ENCODE peak calls at places on chromosomes 5 and 9, in seven cellular contexts. B is K562, D is IMR-90, A is cardiac muscle cell, I is psoas muscle, W is AG04450, R is heart right ventricle. J is an unnamed sample.

GRCh38 chr5:107254214-107254901 is 416.4 kb downstream of the EFNA5 start:
- DNase-seq in B (no peak), D (no peak), A (no peak), I (no peak), W (no peak), R (no peak), J (no peak)

GRCh38 chr9:89312154-89312616 is 1.2 kb downstream of the CKS2 start:
- DNase-seq in B (peak), D (no peak), A (peak), I (no peak), W (no peak), R (no peak), J (no peak)

GRCh38 chr9:102518324-102518723 is 476.8 kb upstream of the CYLC2 start:
- DNase-seq in B (no peak), D (no peak), A (no peak), I (no peak), W (no peak), R (no peak), J (no peak)

GRCh38 chr9:116141864-116142561 is 11.6 kb upstream of the PAPPA start:
- DNase-seq in B (no peak), D (no peak), A (peak), I (no peak), W (no peak), R (no peak), J (no peak)

GRCh38 chr5:17021363-17021932 is 85.4 kb upstream of the MYO10 start:
- DNase-seq in B (no peak), D (peak), A (no peak), I (no peak), W (no peak), R (no peak), J (no peak)

GRCh38 chr5:103587185-103587748 is 24.7 kb upstream of the NUDT12 start:
- DNase-seq in B (no peak), D (peak), A (peak), I (no peak), W (no peak), R (no peak), J (no peak)

GRCh38 chr9:130682490-130683121 is 11.0 kb upstream of the EXOSC2 start:
- DNase-seq in B (peak), D (peak), A (peak), I (peak), W (no peak), R (peak), J (peak)

GRCh38 chr5:33792559-33792958 is 99.2 kb downstream of the ADAMTS12 start:
- DNase-seq in B (no peak), D (no peak), A (no peak), I (no peak), W (no peak), R (no peak), J (no peak)

GRCh38 chr9:125269014-125269397 is 7.4 kb downstream of the GAPVD1 start:
- DNase-seq in B (no peak), D (no peak), A (no peak), I (no peak), W (no peak), R (no peak), J (no peak)

GRCh38 chr5:135891804-135892203 is 3.8 kb downstream of the IL9 start:
- DNase-seq in B (no peak), D (no peak), A (no peak), I (no peak), W (no peak), R (no peak), J (peak)

GRCh38 chr5:158410976-158411375 is 552.0 kb upstream of the CLINT1 start:
- DNase-seq in B (no peak), D (no peak), A (peak), I (no peak), W (no peak), R (no peak), J (no peak)

DNA sequence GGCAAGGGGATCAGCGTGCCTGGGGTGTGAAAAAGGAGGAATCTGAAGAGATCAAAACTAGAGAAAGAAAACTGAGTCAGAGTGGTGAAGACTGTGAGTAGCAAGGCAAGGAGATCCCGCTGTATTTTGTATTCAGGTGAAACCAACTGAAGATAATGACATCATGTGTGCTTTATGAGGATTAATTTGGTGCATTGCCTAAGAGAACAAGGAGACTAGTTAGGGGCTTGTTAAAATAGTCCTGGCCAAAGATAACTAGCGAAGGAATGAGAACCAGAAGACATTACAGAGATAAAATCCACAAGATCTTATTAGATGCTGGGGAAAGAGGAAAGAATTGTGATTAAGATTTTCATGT is 16.9 kb upstream of the GPX3 start:
- DNase-seq in B (no peak), D (no peak), A (no peak), I (no peak), W (no peak), R (no peak), J (no peak)
- H3K27ac ChIP-seq in B (no peak), D (no peak), A (no peak), I (peak), W (no peak), R (no peak), J (no peak)

GRCh38 chr5:119302449-119302848 is 53.4 kb upstream of the TNFAIP8 start:
- DNase-seq in B (no peak), D (no peak), A (no peak), I (no peak), W (no peak), R (no peak), J (no peak)
- H3K4me3 ChIP-seq in B (no peak), D (no peak), A (no peak), I (no peak), W (no peak), R (no peak), J (no peak)

GRCh38 chr5:23026252-23027170 is 173.4 kb upstream of the CDH12 start:
- DNase-seq in B (no peak), D (no peak), A (peak), I (no peak), W (no peak), R (no peak), J (peak)
- TF ChIP-seq CTCF in B (no peak), D (no peak), A (no peak), I (no peak), W (no peak), R (no peak), J (no peak)

GRCh38 chr5:42840842-42841574 is 29.3 kb upstream of the SELENOP start:
- DNase-seq in B (no peak), D (no peak), A (no peak), I (no peak), W (no peak), R (no peak), J (no peak)
- H3K27ac ChIP-seq in B (no peak), D (peak), A (no peak), I (peak), W (no peak), R (peak), J (no peak)

GRCh38 chr9:114124138-114124537 is 25.0 kb upstream of the KIF12 start:
- DNase-seq in B (no peak), D (no peak), A (peak), I (no peak), W (no peak), R (no peak), J (no peak)
- H3K4me3 ChIP-seq in B (no peak), D (no peak), A (no peak), I (no peak), W (no peak), R (no peak), J (no peak)

GRCh38 chr9:109182940-109183798 is 16.1 kb upstream of the FRRS1L start:
- DNase-seq in B (peak), D (peak), A (peak), I (no peak), W (no peak), R (no peak), J (peak)
- TF ChIP-seq CTCF in B (peak), D (peak), A (peak), I (no peak), W (peak), R (no peak), J (peak)

J was measured in WERI-Rb-1.